ENCODE peak calls at places on chromosome 21, in five cellular contexts. One of them, this sample, is unnamed.

GRCh38 chr21:34276711-34277425 is 86.9 kb upstream of the KCNE2 start:
- DNase-seq in K562: peak; percentile 5
- DNase-seq in WTC11: no peak
- DNase-seq in HepG2: no peak
- DNase-seq in H1: no peak
- DNase-seq in this sample: peak; percentile 21

GRCh38 chr21:25994758-25995163 is 175.8 kb downstream of the APP start:
- DNase-seq in K562: no peak
- DNase-seq in WTC11: no peak
- DNase-seq in HepG2: no peak
- DNase-seq in H1: no peak
- DNase-seq in this sample: no peak

GRCh38 chr21:46037338-46038325 is 56.1 kb downstream of the COL6A1 start:
- DNase-seq in K562: no peak
- DNase-seq in WTC11: no peak
- DNase-seq in HepG2: no peak
- DNase-seq in H1: peak; percentile 43
- DNase-seq in this sample: no peak

GRCh38 chr21:32771134-32771523 is 426 bp downstream of the PAXBP1 start:
- DNase-seq in K562: peak; percentile 65
- DNase-seq in WTC11: peak; percentile 61
- DNase-seq in HepG2: peak; percentile 33
- DNase-seq in H1: peak; percentile 61
- DNase-seq in this sample: no peak

GRCh38 chr21:46150073-46150472 is 5.3 kb downstream of the FTCD start:
- DNase-seq in K562: no peak
- DNase-seq in WTC11: peak; percentile 14
- DNase-seq in HepG2: no peak
- DNase-seq in H1: no peak
- DNase-seq in this sample: no peak

GRCh38 chr21:20570824-20571232 is 427.4 kb upstream of the NCAM2 start:
- DNase-seq in K562: peak; percentile 68
- DNase-seq in WTC11: peak; percentile 47
- DNase-seq in HepG2: no peak
- DNase-seq in H1: peak; percentile 57
- DNase-seq in this sample: no peak

GRCh38 chr21:34801519-34802132 is 132.8 kb downstream of the CLIC6 start:
- DNase-seq in K562: peak; percentile 21
- DNase-seq in WTC11: peak; percentile 43
- DNase-seq in HepG2: no peak
- DNase-seq in H1: no peak
- DNase-seq in this sample: no peak

GRCh38 chr21:45873418-45873817 is 108.2 kb upstream of the COL6A1 start:
- DNase-seq in K562: no peak
- DNase-seq in WTC11: no peak
- DNase-seq in HepG2: no peak
- DNase-seq in H1: no peak
- DNase-seq in this sample: no peak

GRCh38 chr21:34695434-34695833 is 26.6 kb downstream of the CLIC6 start:
- DNase-seq in K562: no peak
- DNase-seq in WTC11: no peak
- DNase-seq in HepG2: no peak
- DNase-seq in H1: no peak
- DNase-seq in this sample: peak; percentile 75

GRCh38 chr21:27418338-27418737 is 451.4 kb upstream of the ADAMTS5 start:
- DNase-seq in K562: no peak
- DNase-seq in WTC11: no peak
- DNase-seq in HepG2: no peak
- DNase-seq in H1: no peak
- DNase-seq in this sample: no peak

GRCh38 chr21:27407296-27407695 is 440.4 kb upstream of the ADAMTS5 start:
- DNase-seq in K562: no peak
- DNase-seq in WTC11: no peak
- DNase-seq in HepG2: no peak
- DNase-seq in H1: no peak
- DNase-seq in this sample: no peak

GRCh38 chr21:46116189-46116845 is 18.4 kb downstream of the COL6A2 start:
- DNase-seq in K562: no peak
- DNase-seq in WTC11: peak; percentile 10
- DNase-seq in HepG2: no peak
- DNase-seq in H1: peak; percentile 38
- DNase-seq in this sample: no peak

GRCh38 chr21:46155514-46156377 is at the start of gene FTCD:
- DNase-seq in K562: no peak
- DNase-seq in WTC11: no peak
- DNase-seq in HepG2: peak; percentile 72
- DNase-seq in H1: peak; percentile 46
- DNase-seq in this sample: no peak

GRCh38 chr21:46065215-46065992 is 32.5 kb upstream of the COL6A2 start:
- DNase-seq in K562: no peak
- DNase-seq in WTC11: no peak
- DNase-seq in HepG2: no peak
- DNase-seq in H1: no peak
- DNase-seq in this sample: no peak

GRCh38 chr21:41233913-41234312 is 66.0 kb downstream of the BACE2 start:
- DNase-seq in K562: no peak
- DNase-seq in WTC11: no peak
- DNase-seq in HepG2: no peak
- DNase-seq in H1: no peak
- DNase-seq in this sample: no peak

GRCh38 chr21:45612096-45613019 is 31.2 kb upstream of the PCBP3 start:
- DNase-seq in K562: no peak
- DNase-seq in WTC11: peak; percentile 9
- DNase-seq in HepG2: no peak
- DNase-seq in H1: no peak
- DNase-seq in this sample: no peak

GRCh38 chr21:46459356-46460112 is 843 bp downstream of the DIP2A start:
- DNase-seq in K562: peak; percentile 71
- DNase-seq in WTC11: peak; percentile 32
- DNase-seq in HepG2: no peak
- DNase-seq in H1: peak; percentile 63
- DNase-seq in this sample: no peak

GRCh38 chr21:46294647-46295176 is 8.6 kb downstream of the YBEY start:
- DNase-seq in K562: peak; percentile 84
- DNase-seq in WTC11: no peak
- DNase-seq in HepG2: no peak
- DNase-seq in H1: no peak
- DNase-seq in this sample: no peak

GRCh38 chr21:32470206-32470605 is 57.7 kb downstream of the EVA1C start:
- DNase-seq in K562: no peak
- DNase-seq in WTC11: no peak
- DNase-seq in HepG2: no peak
- DNase-seq in H1: no peak
- DNase-seq in this sample: no peak

GRCh38 chr21:45797338-45797737 is 153.8 kb downstream of the PCBP3 start:
- DNase-seq in K562: no peak
- DNase-seq in WTC11: no peak
- DNase-seq in HepG2: no peak
- DNase-seq in H1: no peak
- DNase-seq in this sample: no peak

GRCh38 chr21:45594721-45595489 is 48.6 kb upstream of the PCBP3 start:
- DNase-seq in K562: no peak
- DNase-seq in WTC11: no peak
- DNase-seq in HepG2: no peak
- DNase-seq in H1: no peak
- DNase-seq in this sample: no peak

GRCh38 chr21:15199940-15200339 is 135.1 kb upstream of the NRIP1 start:
- DNase-seq in K562: no peak
- DNase-seq in WTC11: no peak
- DNase-seq in HepG2: no peak
- DNase-seq in H1: no peak
- DNase-seq in this sample: no peak

GRCh38 chr21:31098576-31099005 is 60.3 kb upstream of the KRTAP19-8 start:
- DNase-seq in K562: peak; percentile 71
- DNase-seq in WTC11: peak; percentile 84
- DNase-seq in HepG2: peak; percentile 18
- DNase-seq in H1: peak; percentile 91
- DNase-seq in this sample: no peak

GRCh38 chr21:20013851-20014250 is 984.4 kb upstream of the NCAM2 start:
- DNase-seq in K562: no peak
- DNase-seq in WTC11: no peak
- DNase-seq in HepG2: no peak
- DNase-seq in H1: no peak
- DNase-seq in this sample: no peak

GRCh38 chr21:36479415-36480402 is at the start of gene CLDN14:
- DNase-seq in K562: no peak
- DNase-seq in WTC11: no peak
- DNase-seq in HepG2: peak; percentile 86
- DNase-seq in H1: no peak
- DNase-seq in this sample: no peak

GRCh38 chr21:35046880-35047229 is 2.2 kb downstream of the RUNX1 start:
- DNase-seq in K562: no peak
- DNase-seq in WTC11: no peak
- DNase-seq in HepG2: peak; percentile 5
- DNase-seq in H1: no peak
- DNase-seq in this sample: no peak

GRCh38 chr21:31136891-31137290 is 98.6 kb upstream of the KRTAP19-8 start:
- DNase-seq in K562: peak; percentile 14
- DNase-seq in WTC11: no peak
- DNase-seq in HepG2: no peak
- DNase-seq in H1: no peak
- DNase-seq in this sample: peak; percentile 47

GRCh38 chr21:34887729-34888568 is 161.2 kb downstream of the RUNX1 start:
- DNase-seq in K562: peak; percentile 90
- DNase-seq in WTC11: peak; percentile 40
- DNase-seq in HepG2: peak; percentile 63
- DNase-seq in H1: no peak
- DNase-seq in this sample: no peak

GRCh38 chr21:34594566-34595234 is 20.2 kb downstream of the RCAN1 start:
- DNase-seq in K562: no peak
- DNase-seq in WTC11: no peak
- DNase-seq in HepG2: no peak
- DNase-seq in H1: peak; percentile 31
- DNase-seq in this sample: no peak

GRCh38 chr21:26085100-26085499 is 85.5 kb downstream of the APP start:
- DNase-seq in K562: no peak
- DNase-seq in WTC11: no peak
- DNase-seq in HepG2: no peak
- DNase-seq in H1: no peak
- DNase-seq in this sample: no peak

GRCh38 chr21:36325373-36326010 is 5.5 kb downstream of the MORC3 start:
- DNase-seq in K562: no peak
- DNase-seq in WTC11: no peak
- DNase-seq in HepG2: peak; percentile 42
- DNase-seq in H1: no peak
- DNase-seq in this sample: no peak

GRCh38 chr21:36783612-36784383 is 84.9 kb downstream of the SIM2 start:
- DNase-seq in K562: no peak
- DNase-seq in WTC11: no peak
- DNase-seq in HepG2: peak; percentile 12
- DNase-seq in H1: no peak
- DNase-seq in this sample: no peak

GRCh38 chr21:34952701-34953100 is 96.4 kb downstream of the RUNX1 start:
- DNase-seq in K562: no peak
- DNase-seq in WTC11: no peak
- DNase-seq in HepG2: no peak
- DNase-seq in H1: no peak
- DNase-seq in this sample: no peak

GRCh38 chr21:34074283-34075098 is 1.1 kb downstream of the MRPS6 start:
- DNase-seq in K562: peak; percentile 49
- DNase-seq in WTC11: peak; percentile 31
- DNase-seq in HepG2: no peak
- DNase-seq in H1: peak; percentile 58
- DNase-seq in this sample: no peak

GRCh38 chr21:37982496-37983318 is 66.5 kb upstream of the KCNJ6 start:
- DNase-seq in K562: no peak
- DNase-seq in WTC11: no peak
- DNase-seq in HepG2: no peak
- DNase-seq in H1: no peak
- DNase-seq in this sample: no peak

GRCh38 chr21:37986000-37986399 is 69.7 kb upstream of the KCNJ6 start:
- DNase-seq in K562: no peak
- DNase-seq in WTC11: no peak
- DNase-seq in HepG2: no peak
- DNase-seq in H1: no peak
- DNase-seq in this sample: no peak

GRCh38 chr21:37986751-37987399 is 70.6 kb upstream of the KCNJ6 start:
- DNase-seq in K562: no peak
- DNase-seq in WTC11: no peak
- DNase-seq in HepG2: no peak
- DNase-seq in H1: no peak
- DNase-seq in this sample: no peak

GRCh38 chr21:37983336-37984095 is 67.3 kb upstream of the KCNJ6 start:
- DNase-seq in K562: no peak
- DNase-seq in WTC11: no peak
- DNase-seq in HepG2: no peak
- DNase-seq in H1: no peak
- DNase-seq in this sample: no peak

GRCh38 chr21:37984416-37984815 is 68.2 kb upstream of the KCNJ6 start:
- DNase-seq in K562: no peak
- DNase-seq in WTC11: no peak
- DNase-seq in HepG2: no peak
- DNase-seq in H1: no peak
- DNase-seq in this sample: no peak
- TF ChIP-seq ATF2 in K562: no peak
- TF ChIP-seq ATF2 in WTC11: no peak
- TF ChIP-seq ATF2 in HepG2: no peak
- TF ChIP-seq ATF2 in H1: no peak
- TF ChIP-seq ATF2 in this sample: no peak

GRCh38 chr21:42403611-42404231 is at the start of gene UBASH3A:
- DNase-seq in K562: peak; percentile 82
- DNase-seq in WTC11: no peak
- DNase-seq in HepG2: no peak
- DNase-seq in H1: no peak
- DNase-seq in this sample: no peak
- TF ChIP-seq ATF2 in K562: no peak
- TF ChIP-seq ATF2 in WTC11: no peak
- TF ChIP-seq ATF2 in HepG2: no peak
- TF ChIP-seq ATF2 in H1: no peak
- TF ChIP-seq ATF2 in this sample: no peak

DNA sequence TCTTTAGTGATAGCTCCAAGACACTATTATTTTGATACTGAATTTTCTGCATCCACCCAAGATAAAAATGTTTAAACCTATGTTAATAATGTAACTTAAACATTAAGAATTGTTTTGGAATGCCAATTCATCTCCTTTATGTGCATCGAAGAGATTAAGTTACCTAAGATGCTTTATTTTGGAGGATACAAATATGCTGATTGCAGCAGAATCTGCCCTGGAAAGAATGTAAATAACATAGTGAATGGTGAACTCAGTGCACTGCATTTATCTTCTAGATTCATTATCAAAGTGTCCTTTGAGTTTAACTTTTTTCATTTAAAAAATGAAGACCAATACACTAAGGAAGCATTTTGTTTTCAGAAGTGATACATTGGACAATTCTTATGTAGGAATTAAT is 757.2 kb downstream of the MRPL39 start:
- DNase-seq in K562: no peak
- DNase-seq in WTC11: no peak
- DNase-seq in HepG2: no peak
- DNase-seq in H1: no peak
- DNase-seq in this sample: no peak
- TF ChIP-seq ATF2 in K562: no peak
- TF ChIP-seq ATF2 in WTC11: no peak
- TF ChIP-seq ATF2 in HepG2: no peak
- TF ChIP-seq ATF2 in H1: no peak
- TF ChIP-seq ATF2 in this sample: no peak

GRCh38 chr21:44582980-44583799 is 2.8 kb upstream of the KRTAP10-5 start:
- DNase-seq in K562: no peak
- DNase-seq in WTC11: no peak
- DNase-seq in HepG2: no peak
- DNase-seq in H1: no peak
- DNase-seq in this sample: no peak
- TF ChIP-seq ATF2 in K562: no peak
- TF ChIP-seq ATF2 in WTC11: no peak
- TF ChIP-seq ATF2 in HepG2: no peak
- TF ChIP-seq ATF2 in H1: no peak
- TF ChIP-seq ATF2 in this sample: no peak

GRCh38 chr21:29378814-29379213 is 80.1 kb downstream of the BACH1 start:
- DNase-seq in K562: no peak
- DNase-seq in WTC11: no peak
- DNase-seq in HepG2: no peak
- DNase-seq in H1: no peak
- DNase-seq in this sample: no peak
- TF ChIP-seq ATF2 in K562: no peak
- TF ChIP-seq ATF2 in WTC11: no peak
- TF ChIP-seq ATF2 in HepG2: no peak
- TF ChIP-seq ATF2 in H1: no peak
- TF ChIP-seq ATF2 in this sample: no peak

This sample was measured in GM12878.